ENCODE peak calls at places on chromosomes 2 and 18, in eight cellular contexts. P, L, B, A, G, E, U and F are unnamed samples.

GRCh38 chr2:178070824-178071223 is 1.8 kb downstream of the PDE11A start:
- DNase-seq in P (no peak), L (no peak), B (no peak), A (peak; percentile 9), G (no peak), E (peak; percentile 26), U (no peak), F (no peak)

GRCh38 chr2:228768818-228769217 is 502.3 kb downstream of the PID1 start:
- DNase-seq in P (no peak), L (no peak), B (no peak), A (peak; percentile 82), G (peak; percentile 31), E (no peak), U (peak; percentile 45), F (no peak)

GRCh38 chr2:43313642-43314017 is 87.2 kb upstream of the ZFP36L2 start:
- DNase-seq in P (no peak), L (no peak), B (no peak), A (no peak), G (no peak), E (no peak), U (no peak), F (no peak)

GRCh38 chr2:69188174-69188900 is 175.4 kb downstream of the ANTXR1 start:
- DNase-seq in P (no peak), L (no peak), B (no peak), A (no peak), G (no peak), E (no peak), U (no peak), F (no peak)

GRCh38 chr2:226185613-226186211 is 613.9 kb downstream of the IRS1 start:
- DNase-seq in P (no peak), L (no peak), B (no peak), A (peak; percentile 98), G (no peak), E (peak; percentile 81), U (peak; percentile 83), F (no peak)

GRCh38 chr18:23575309-23575651 is 11.0 kb downstream of the NPC1 start:
- DNase-seq in P (no peak), L (no peak), B (no peak), A (no peak), G (no peak), E (no peak), U (no peak), F (no peak)

GRCh38 chr2:159083601-159084000 is 115.2 kb downstream of the TANC1 start:
- DNase-seq in P (no peak), L (no peak), B (no peak), A (peak; percentile 77), G (no peak), E (peak; percentile 24), U (no peak), F (no peak)

GRCh38 chr2:2014251-2014761 is 270.0 kb upstream of the PXDN start:
- DNase-seq in P (no peak), L (no peak), B (no peak), A (peak; percentile 86), G (no peak), E (no peak), U (no peak), F (no peak)

GRCh38 chr2:222518570-222519381 is 94.4 kb downstream of the SGPP2 start:
- DNase-seq in P (no peak), L (peak; percentile 66), B (no peak), A (peak; percentile 74), G (peak; percentile 57), E (no peak), U (peak; percentile 94), F (no peak)

GRCh38 chr18:12005542-12006487 is 24.5 kb downstream of the IMPA2 start:
- DNase-seq in P (no peak), L (peak; percentile 59), B (peak; percentile 25), A (no peak), G (no peak), E (peak; percentile 51), U (peak; percentile 89), F (no peak)

GRCh38 chr18:36195427-36196122 is 8.3 kb downstream of the MOCOS start:
- DNase-seq in P (no peak), L (no peak), B (peak; percentile 27), A (no peak), G (no peak), E (no peak), U (no peak), F (no peak)

GRCh38 chr2:219025637-219026585 is 15.4 kb downstream of the CFAP65 start:
- DNase-seq in P (no peak), L (no peak), B (peak; percentile 58), A (no peak), G (no peak), E (no peak), U (no peak), F (no peak)

GRCh38 chr2:42200534-42201227 is 31.5 kb downstream of the EML4 start:
- DNase-seq in P (no peak), L (no peak), B (no peak), A (peak; percentile 69), G (no peak), E (no peak), U (no peak), F (no peak)

GRCh38 chr2:16258350-16258749 is 318.0 kb downstream of the MYCN start:
- DNase-seq in P (no peak), L (no peak), B (no peak), A (no peak), G (no peak), E (no peak), U (no peak), F (no peak)

GRCh38 chr2:14451312-14451711 is 181.2 kb upstream of the LRATD1 start:
- DNase-seq in P (no peak), L (no peak), B (no peak), A (no peak), G (no peak), E (no peak), U (no peak), F (no peak)

GRCh38 chr2:202158796-202159195 is 79.6 kb downstream of the SUMO1 start:
- DNase-seq in P (no peak), L (no peak), B (no peak), A (no peak), G (no peak), E (peak; percentile 39), U (no peak), F (no peak)
- TF ChIP-seq CTCF in P (no peak), L (no peak), B (no peak), A (no peak), G (peak; percentile 28), E (peak; percentile 49), U (peak; percentile 52), F (no peak)

DNA sequence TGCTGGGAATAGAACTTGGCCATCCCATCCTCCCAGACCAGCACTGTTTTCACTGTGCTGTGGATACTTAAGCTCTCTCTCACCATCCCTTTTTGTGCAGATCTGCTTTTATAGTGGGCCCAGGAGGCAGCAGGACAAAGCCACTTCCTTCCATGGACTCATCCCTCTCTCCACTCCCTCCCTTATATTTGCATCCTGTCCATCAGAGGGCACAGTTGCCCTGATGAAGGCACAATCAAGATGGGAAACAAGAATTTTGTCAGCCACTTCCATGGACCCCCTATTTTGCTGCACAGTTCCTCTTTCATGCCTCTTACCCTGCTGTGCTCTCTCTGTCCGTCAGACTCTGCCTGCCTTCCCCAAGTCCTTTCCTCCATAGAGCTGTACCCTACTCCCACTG is 338.7 kb downstream of the HRH4 start:
- DNase-seq in P (no peak), L (no peak), B (no peak), A (no peak), G (no peak), E (no peak), U (no peak), F (no peak)
- TF ChIP-seq CTCF in P (no peak), L (no peak), B (no peak), A (no peak), G (no peak), E (no peak), U (no peak), F (no peak)

DNA sequence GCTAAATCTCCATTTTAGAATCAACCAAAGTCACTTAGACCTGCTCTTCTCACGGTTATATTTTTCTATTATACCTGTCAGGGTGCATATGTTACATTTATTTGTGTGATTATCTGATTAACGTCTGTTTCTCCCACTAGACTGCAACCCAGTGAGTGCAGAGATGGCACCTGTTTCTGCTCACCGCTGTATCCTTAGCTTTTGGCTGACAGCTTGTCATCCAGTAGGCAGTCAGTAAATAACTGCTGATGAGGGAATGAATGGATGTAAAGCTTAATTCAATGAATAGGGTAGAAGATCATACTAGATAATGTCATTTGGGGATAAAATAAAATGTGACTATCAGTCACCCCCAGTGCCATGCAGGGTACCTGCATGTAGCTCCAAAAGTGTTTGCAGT is 6.9 kb upstream of the CHRNA1 start:
- DNase-seq in P (no peak), L (no peak), B (no peak), A (no peak), G (no peak), E (no peak), U (no peak), F (no peak)
- TF ChIP-seq CTCF in P (no peak), L (no peak), B (no peak), A (no peak), G (no peak), E (no peak), U (no peak), F (no peak)

DNA sequence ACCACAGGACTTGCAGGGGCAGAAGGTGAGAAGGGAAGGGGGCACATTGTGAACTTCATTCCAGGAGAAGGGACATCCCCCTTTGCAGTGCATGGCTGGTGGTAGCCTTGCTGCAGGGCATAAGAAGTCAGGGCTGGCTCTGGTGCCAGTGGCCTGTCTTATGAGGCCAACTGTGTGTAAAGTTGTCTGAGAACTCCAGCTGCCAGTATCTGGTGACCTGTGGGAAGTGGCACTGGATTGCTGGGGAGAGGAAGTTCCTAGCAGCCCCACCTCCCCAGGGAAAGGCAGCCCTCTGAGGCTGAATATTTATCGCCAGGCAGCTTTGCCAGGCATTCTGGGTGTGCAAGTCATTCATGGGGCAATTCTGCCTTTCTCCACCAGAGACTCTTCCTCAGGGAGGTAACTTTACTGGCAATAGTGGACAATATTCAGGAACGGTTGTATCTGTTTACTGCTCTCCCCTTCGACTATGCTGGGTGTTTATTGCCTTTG is 12.2 kb downstream of the TRPM8 start:
- DNase-seq in P (no peak), L (peak; percentile 20), B (no peak), A (no peak), G (no peak), E (peak; percentile 37), U (no peak), F (no peak)
- TF ChIP-seq CTCF in P (no peak), L (peak; percentile 8), B (no peak), A (no peak), G (peak; percentile 13), E (no peak), U (peak; percentile 16), F (no peak)

GRCh38 chr2:134897932-134898331 is 20.7 kb upstream of the CCNT2 start:
- DNase-seq in P (no peak), L (no peak), B (no peak), A (no peak), G (no peak), E (no peak), U (no peak), F (no peak)
- TF ChIP-seq CTCF in P (peak; percentile 56), L (peak; percentile 30), B (no peak), A (peak; percentile 22), G (peak; percentile 31), E (peak; percentile 55), U (peak; percentile 44), F (peak; percentile 37)